ENCODE peak calls at places on chromosomes 11 and 22, in four cellular contexts. H, C, J and D are unnamed samples.

GRCh38 chr11:62953811-62954210 is 31.0 kb downstream of the SLC22A6 start:
- DNase-seq in H (no peak), C (no peak), J (no peak), D (no peak)

GRCh38 chr11:763073-763463 is 14.2 kb downstream of the GATD1 start:
- DNase-seq in H (no peak), C (no peak), J (no peak), D (no peak)

GRCh38 chr11:70381872-70382842 is 16.2 kb upstream of the CTTN start:
- DNase-seq in H (no peak), C (no peak), J (no peak), D (no peak)

GRCh38 chr11:48091426-48092102 is 111.2 kb downstream of the PTPRJ start:
- DNase-seq in H (no peak), C (no peak), J (no peak), D (no peak)

GRCh38 chr11:115707180-115707905 is 203.1 kb upstream of the CADM1 start:
- DNase-seq in H (no peak), C (no peak), J (peak), D (no peak)

GRCh38 chr11:27158763-27159679 is 118.4 kb downstream of the BBOX1 start:
- DNase-seq in H (no peak), C (peak), J (peak), D (peak)

GRCh38 chr22:29049655-29050263 is 11.9 kb downstream of the C22orf31 start:
- DNase-seq in H (no peak), C (no peak), J (no peak), D (no peak)

GRCh38 chr11:12731841-12732336 is 57.7 kb downstream of the TEAD1 start:
- DNase-seq in H (no peak), C (no peak), J (no peak), D (no peak)

GRCh38 chr11:44361883-44362282 is 51.9 kb upstream of the ALX4 start:
- DNase-seq in H (no peak), C (no peak), J (no peak), D (no peak)

GRCh38 chr11:111737877-111738205 is 28.3 kb downstream of the PPP2R1B start:
- DNase-seq in H (no peak), C (peak), J (no peak), D (no peak)

GRCh38 chr11:64364911-64365310 is 5.9 kb downstream of the RPS6KA4 start:
- DNase-seq in H (no peak), C (no peak), J (no peak), D (no peak)

GRCh38 chr11:101718406-101718805 is 134.6 kb upstream of the TRPC6 start:
- DNase-seq in H (no peak), C (no peak), J (no peak), D (no peak)

GRCh38 chr11:334264-335033 is 13.8 kb upstream of the IFITM3 start:
- DNase-seq in H (no peak), C (no peak), J (no peak), D (no peak)

GRCh38 chr11:90823446-90823845 is 600.6 kb upstream of the CHORDC1 start:
- DNase-seq in H (no peak), C (no peak), J (no peak), D (no peak)

GRCh38 chr11:16923987-16924386 is 90.2 kb downstream of the PLEKHA7 start:
- DNase-seq in H (no peak), C (no peak), J (no peak), D (no peak)

GRCh38 chr22:19865141-19865829 is 10.6 kb upstream of the GNB1L start:
- DNase-seq in H (no peak), C (no peak), J (no peak), D (no peak)

GRCh38 chr11:111836766-111837165 is 34.6 kb downstream of the ALG9 start:
- DNase-seq in H (no peak), C (no peak), J (peak), D (no peak)